ENCODE peak calls at places on chromosomes 1 and 21, in six cellular contexts. K is A549, C is endothelial cell of umbilical vein, U is K562, R is H1, M is HepG2. D is an unnamed sample.

GRCh38 chr1:228371741-228372182 is 34.9 kb downstream of the TRIM11 start:
- DNase-seq in U (no peak), C (no peak), M (no peak), R (no peak), K (no peak), D (no peak)

GRCh38 chr21:17146426-17146825 is 366.4 kb upstream of the CXADR start:
- DNase-seq in M (no peak), R (no peak), U (no peak), K (no peak), C (no peak), D (no peak)

GRCh38 chr1:180291004-180291403 is 60.9 kb downstream of the LHX4 start:
- DNase-seq in R (no peak), M (peak; percentile 55), C (peak; percentile 14), K (peak; percentile 80), U (no peak), D (no peak)

GRCh38 chr1:150798509-150798908 is 9.6 kb downstream of the CTSK start:
- DNase-seq in U (no peak), K (no peak), C (no peak), R (no peak), M (no peak), D (no peak)

GRCh38 chr1:29195875-29196274 is 14.2 kb upstream of the SRSF4 start:
- DNase-seq in C (no peak), R (no peak), K (no peak), M (no peak), U (no peak), D (no peak)

GRCh38 chr1:11602424-11602823 is 51.8 kb downstream of the FBXO2 start:
- DNase-seq in C (no peak), M (no peak), K (no peak), U (no peak), R (no peak), D (no peak)

GRCh38 chr1:35284852-35285251 is 16.3 kb downstream of the ZMYM4 start:
- DNase-seq in M (no peak), R (no peak), C (no peak), K (no peak), U (no peak), D (no peak)

GRCh38 chr1:21340230-21340564 is 49.9 kb upstream of the ECE1 start:
- DNase-seq in M (no peak), U (no peak), C (no peak), R (no peak), K (no peak), D (no peak)

GRCh38 chr1:96999191-96999590 is 277.6 kb downstream of the PTBP2 start:
- DNase-seq in M (no peak), U (no peak), R (no peak), K (no peak), C (no peak), D (no peak)

GRCh38 chr1:38905985-38906384 is 24.6 kb upstream of the GJA9 start:
- DNase-seq in M (no peak), C (no peak), U (no peak), K (no peak), R (no peak), D (no peak)

GRCh38 chr1:150552692-150553278 is 3.6 kb downstream of the ADAMTSL4 start:
- DNase-seq in U (no peak), C (no peak), K (no peak), M (no peak), R (no peak), D (no peak)

GRCh38 chr21:14545906-14546480 is at the start of gene SAMSN1:
- DNase-seq in U (peak; percentile 88), R (no peak), K (no peak), C (peak; percentile 85), M (no peak), D (no peak)

GRCh38 chr21:18940791-18941190 is 537.2 kb upstream of the TMPRSS15 start:
- DNase-seq in M (no peak), R (no peak), C (no peak), U (no peak), K (no peak), D (no peak)

GRCh38 chr21:35649186-35649585 is 411.1 kb downstream of the SETD4 start:
- DNase-seq in R (no peak), C (peak; percentile 19), U (no peak), M (no peak), K (no peak), D (no peak)

GRCh38 chr1:202088216-202088615 is 34.5 kb upstream of the GPR37L1 start:
- DNase-seq in C (no peak), K (no peak), U (peak; percentile 9), R (no peak), M (no peak), D (no peak)

GRCh38 chr1:147434926-147435325 is 106.4 kb upstream of the BCL9 start:
- DNase-seq in U (no peak), C (no peak), K (no peak), M (no peak), R (no peak), D (no peak)

GRCh38 chr1:34371829-34372532 is 195.3 kb downstream of the C1orf94 start:
- DNase-seq in C (no peak), M (no peak), R (no peak), K (no peak), U (no peak), D (no peak)

GRCh38 chr1:206941766-206942418 is 4.4 kb downstream of the PIGR start:
- DNase-seq in R (no peak), U (peak; percentile 67), K (no peak), C (no peak), M (no peak), D (no peak)

GRCh38 chr1:64861611-64862010 is 104.7 kb downstream of the JAK1 start:
- DNase-seq in U (no peak), R (peak; percentile 39), K (peak; percentile 28), M (peak; percentile 31), C (no peak), D (peak; percentile 69)

GRCh38 chr1:229194096-229194495 is 76.8 kb upstream of the RAB4A start:
- DNase-seq in U (no peak), R (no peak), M (no peak), K (no peak), C (no peak), D (no peak)

GRCh38 chr1:1058921-1059493 is 15.1 kb downstream of the RNF223 start:
- DNase-seq in M (no peak), K (no peak), R (no peak), U (peak; percentile 91), C (peak; percentile 5), D (no peak)

GRCh38 chr1:96815914-96816313 is 94.3 kb downstream of the PTBP2 start:
- DNase-seq in C (no peak), R (no peak), U (no peak), K (no peak), M (no peak), D (no peak)

GRCh38 chr1:12616709-12617373 is 1.2 kb downstream of the DHRS3 start:
- DNase-seq in U (no peak), M (no peak), C (no peak), R (no peak), K (no peak), D (peak; percentile 41)

GRCh38 chr1:208149776-208150514 is 94.2 kb downstream of the PLXNA2 start:
- DNase-seq in R (no peak), C (no peak), U (no peak), K (peak; percentile 6), M (peak; percentile 66), D (no peak)

GRCh38 chr1:186958520-186958919 is 129.8 kb downstream of the PLA2G4A start:
- DNase-seq in C (no peak), K (peak; percentile 58), M (no peak), U (no peak), R (no peak), D (no peak)

DNA sequence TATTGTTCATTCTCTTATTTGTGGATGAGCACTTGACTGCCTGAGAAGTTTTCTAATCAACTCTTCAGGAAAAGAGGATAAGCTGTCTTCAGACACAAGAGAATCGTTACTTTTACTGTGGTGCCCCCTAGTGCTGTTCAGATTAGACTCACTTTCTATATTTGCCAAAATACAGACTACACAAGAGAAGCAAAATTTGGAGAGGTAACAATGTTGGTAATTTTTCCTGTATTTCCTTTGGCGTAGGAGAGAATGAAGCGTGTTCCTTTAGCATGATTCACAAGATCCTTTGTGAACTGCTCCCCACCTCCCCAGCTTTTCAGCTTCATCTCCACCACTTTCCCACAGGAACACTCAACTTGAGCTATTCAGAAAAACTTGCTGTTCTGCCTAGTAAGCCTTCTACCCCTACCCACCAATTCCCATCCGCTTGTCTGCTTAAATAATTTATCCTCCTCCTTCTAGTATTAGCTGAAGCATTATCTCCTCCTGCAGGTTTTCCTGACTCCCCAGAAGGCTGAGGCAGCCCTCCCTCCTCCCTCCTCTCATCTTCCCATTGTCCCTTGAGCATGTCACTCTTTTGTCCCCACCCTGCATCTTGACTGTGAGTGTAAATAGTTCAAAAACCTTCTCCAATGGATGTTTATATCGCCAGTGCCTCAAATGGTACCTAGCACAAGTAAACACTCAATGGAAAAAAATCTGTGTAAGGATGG is 4.5 kb downstream of the TNFSF4 start:
- DNase-seq in U (peak; percentile 29), C (peak; percentile 90), M (peak; percentile 42), R (no peak), K (peak; percentile 70), D (no peak)
- TF ChIP-seq JUN in U (no peak), C (peak; percentile 38), M (no peak), R (no peak), K (no peak), D (no peak)

DNA sequence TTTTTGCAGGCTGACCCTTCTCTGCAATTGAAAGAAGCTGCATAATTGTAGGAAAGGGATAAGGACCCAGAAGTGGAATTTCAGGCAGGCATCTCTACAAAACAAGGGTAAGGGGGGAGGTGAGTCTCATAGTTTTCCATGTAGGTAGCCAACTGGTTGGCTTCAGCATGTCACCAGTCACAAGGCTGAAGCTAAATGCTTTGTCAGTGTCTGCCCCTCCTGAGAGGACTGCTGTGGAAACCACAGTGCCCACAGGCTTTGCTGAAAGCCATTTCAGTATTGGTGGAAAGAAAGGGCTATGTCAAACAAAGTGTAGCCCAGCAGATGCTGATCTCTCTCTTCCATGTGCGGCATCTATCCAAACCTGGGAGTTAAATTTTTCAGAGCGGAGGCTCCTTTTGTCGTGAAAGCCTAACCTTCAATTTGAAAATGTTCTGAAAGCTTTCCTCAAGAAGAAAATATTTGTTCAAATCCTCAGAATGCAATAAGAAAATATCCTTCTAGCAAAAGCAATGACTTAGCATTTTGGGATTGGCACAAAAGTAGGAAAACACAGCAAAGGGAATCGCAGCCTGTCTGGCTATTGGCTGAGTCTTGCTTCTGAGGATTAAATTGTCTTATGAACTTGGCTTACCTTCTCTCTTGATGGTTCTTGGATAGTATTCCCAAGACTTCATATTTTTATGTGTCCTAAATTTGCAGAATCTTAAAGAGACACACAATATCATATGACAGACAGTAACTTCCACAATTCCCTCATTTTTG is 591.7 kb downstream of the PLPP3 start:
- DNase-seq in R (peak; percentile 5), C (no peak), K (no peak), U (no peak), M (no peak), D (no peak)
- TF ChIP-seq JUN in R (no peak), C (no peak), K (no peak), U (no peak), M (no peak), D (no peak)

GRCh38 chr1:209620484-209620879 is 31.7 kb downstream of the LAMB3 start:
- DNase-seq in R (no peak), U (no peak), M (no peak), C (no peak), K (no peak), D (no peak)
- TF ChIP-seq JUN in R (no peak), U (no peak), M (no peak), C (no peak), K (no peak), D (no peak)

DNA sequence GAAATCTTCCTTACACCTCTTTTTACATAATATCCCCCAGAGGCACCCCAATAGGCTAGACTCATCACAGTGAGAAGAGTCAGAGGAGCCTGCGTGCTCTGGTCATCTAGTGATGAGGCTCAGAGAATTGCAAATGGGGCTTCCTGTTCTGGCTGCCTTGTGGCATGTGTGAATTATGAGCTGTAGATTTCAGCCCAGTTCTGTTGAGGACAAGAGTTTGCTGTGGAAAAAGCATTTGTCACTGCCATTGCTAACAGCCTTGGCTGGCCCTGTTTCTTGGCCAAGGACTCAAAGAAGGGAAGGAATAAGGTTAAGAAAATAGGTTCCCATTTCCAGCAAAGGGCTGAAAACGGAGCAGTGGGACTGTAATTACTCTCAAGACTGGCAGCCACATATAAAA is 30.7 kb downstream of the MRAP start:
- DNase-seq in M (no peak), C (peak; percentile 79), K (no peak), R (no peak), U (no peak), D (no peak)
- TF ChIP-seq JUN in M (no peak), C (no peak), K (no peak), R (no peak), U (no peak), D (no peak)

D was measured in WTC11.